ENCODE peak calls at places on chromosomes 7 and 10, in seven cellular contexts. Y is aorta, W is Panc1, F is MCF 10A, K is NCI-H774, B is AG10803, Q is Right ventricle myocardium inferior. H is an unnamed sample.

GRCh38 chr10:71804067-71804466 is 30.7 kb upstream of the VSIR start:
- DNase-seq in B (no peak), Y (peak), Q (no peak), F (no peak), K (no peak), W (no peak), H (no peak)

GRCh38 chr7:144936314-144936713 is 100.5 kb upstream of the TPK1 start:
- DNase-seq in F (peak), K (no peak), Q (no peak), B (no peak), W (no peak), Y (no peak), H (peak)

GRCh38 chr7:7829667-7830066 is 111.3 kb upstream of the RPA3 start:
- DNase-seq in B (no peak), Y (no peak), F (peak), Q (no peak), K (no peak), W (no peak), H (no peak)

GRCh38 chr7:111274882-111275281 is 184.0 kb downstream of the LRRN3 start:
- DNase-seq in K (no peak), Q (no peak), Y (no peak), W (no peak), B (peak), F (peak), H (peak)

GRCh38 chr10:72097448-72098300 is 9.3 kb upstream of the SPOCK2 start:
- DNase-seq in W (peak), F (peak), Y (no peak), K (peak), B (peak), Q (no peak), H (peak)

GRCh38 chr10:89213191-89213808 is 6.2 kb upstream of the CH25H start:
- DNase-seq in Q (no peak), B (peak), Y (no peak), K (no peak), W (peak), F (peak), H (peak)

GRCh38 chr10:110141747-110142625 is 65.4 kb upstream of the MXI1 start:
- DNase-seq in Y (no peak), Q (peak), F (peak), K (no peak), W (no peak), B (no peak), H (no peak)

GRCh38 chr7:260441-261281 is 29.3 kb upstream of the FOXL3 start:
- DNase-seq in B (no peak), F (no peak), Q (peak), W (no peak), K (no peak), Y (peak), H (no peak)

GRCh38 chr7:157409753-157410727 is 73.2 kb downstream of the DNAJB6 start:
- DNase-seq in B (no peak), W (no peak), Q (peak), Y (peak), F (no peak), K (no peak), H (no peak)

GRCh38 chr10:60485025-60485424 is 95.3 kb upstream of the ANK3 start:
- DNase-seq in Y (no peak), K (no peak), Q (no peak), F (peak), W (no peak), B (no peak), H (no peak)

GRCh38 chr10:78688945-78689935 is 379.5 kb upstream of the ZMIZ1 start:
- DNase-seq in Y (peak), F (no peak), B (peak), W (no peak), Q (no peak), K (no peak), H (no peak)

GRCh38 chr10:33252794-33253203 is 81.7 kb downstream of the NRP1 start:
- DNase-seq in B (peak), Q (no peak), K (no peak), Y (no peak), F (peak), W (no peak), H (peak)

GRCh38 chr10:119296703-119297102 is 89.3 kb downstream of the GRK5 start:
- DNase-seq in K (no peak), Q (peak), B (no peak), W (no peak), F (no peak), Y (no peak), H (no peak)